ENCODE peak calls at places on chromosomes 6 and 20, in five cellular contexts. One of them, this sample, is unnamed.

GRCh38 chr20:6707231-6707870 is 60.1 kb upstream of the BMP2 start:
- DNase-seq in HepG2: no peak
- DNase-seq in SK-N-SH: no peak
- DNase-seq in K562: no peak
- DNase-seq in GM12878: no peak
- DNase-seq in this sample: no peak

GRCh38 chr6:166469426-166469961 is 86.8 kb upstream of the MPC1 start:
- DNase-seq in HepG2: no peak
- DNase-seq in SK-N-SH: no peak
- DNase-seq in K562: no peak
- DNase-seq in GM12878: no peak
- DNase-seq in this sample: no peak

GRCh38 chr6:135291288-135292116 is 110.4 kb downstream of the MYB start:
- DNase-seq in HepG2: peak; percentile 11
- DNase-seq in SK-N-SH: no peak
- DNase-seq in K562: peak; percentile 46
- DNase-seq in GM12878: no peak
- DNase-seq in this sample: no peak

GRCh38 chr6:130965657-130966056 is 97.4 kb downstream of the EPB41L2 start:
- DNase-seq in HepG2: no peak
- DNase-seq in SK-N-SH: no peak
- DNase-seq in K562: no peak
- DNase-seq in GM12878: no peak
- DNase-seq in this sample: no peak

GRCh38 chr20:57988422-57988821 is 240.0 kb downstream of the ANKRD60 start:
- DNase-seq in HepG2: no peak
- DNase-seq in SK-N-SH: no peak
- DNase-seq in K562: no peak
- DNase-seq in GM12878: no peak
- DNase-seq in this sample: no peak

GRCh38 chr20:37615507-37616425 is 78.1 kb upstream of the CTNNBL1 start:
- DNase-seq in HepG2: peak; percentile 62
- DNase-seq in SK-N-SH: peak; percentile 53
- DNase-seq in K562: peak; percentile 71
- DNase-seq in GM12878: no peak
- DNase-seq in this sample: peak; percentile 19

GRCh38 chr6:36973647-36974046 is 12.3 kb downstream of the MTCH1 start:
- DNase-seq in HepG2: no peak
- DNase-seq in SK-N-SH: no peak
- DNase-seq in K562: no peak
- DNase-seq in GM12878: no peak
- DNase-seq in this sample: no peak

GRCh38 chr6:10418862-10419748 is 4.2 kb upstream of the TFAP2A start:
- DNase-seq in HepG2: no peak
- DNase-seq in SK-N-SH: no peak
- DNase-seq in K562: peak; percentile 69
- DNase-seq in GM12878: no peak
- DNase-seq in this sample: no peak

GRCh38 chr6:107697682-107698081 is 126.4 kb downstream of the SCML4 start:
- DNase-seq in HepG2: no peak
- DNase-seq in SK-N-SH: no peak
- DNase-seq in K562: no peak
- DNase-seq in GM12878: no peak
- DNase-seq in this sample: no peak

GRCh38 chr20:46945465-46945864 is 50.8 kb downstream of the EYA2 start:
- DNase-seq in HepG2: no peak
- DNase-seq in SK-N-SH: no peak
- DNase-seq in K562: no peak
- DNase-seq in GM12878: no peak
- DNase-seq in this sample: no peak

GRCh38 chr6:14095444-14095843 is 22.1 kb upstream of the CD83 start:
- DNase-seq in HepG2: no peak
- DNase-seq in SK-N-SH: no peak
- DNase-seq in K562: no peak
- DNase-seq in GM12878: no peak
- DNase-seq in this sample: no peak

GRCh38 chr6:11650297-11650696 is 112.7 kb downstream of the TMEM170B start:
- DNase-seq in HepG2: no peak
- DNase-seq in SK-N-SH: no peak
- DNase-seq in K562: no peak
- DNase-seq in GM12878: no peak
- DNase-seq in this sample: peak; percentile 90

GRCh38 chr6:52512199-52512598 is 64.7 kb downstream of the TRAM2 start:
- DNase-seq in HepG2: no peak
- DNase-seq in SK-N-SH: no peak
- DNase-seq in K562: peak; percentile 51
- DNase-seq in GM12878: no peak
- DNase-seq in this sample: no peak

GRCh38 chr20:16732506-16733152 is 2.8 kb downstream of the SNRPB2 start:
- DNase-seq in HepG2: no peak
- DNase-seq in SK-N-SH: peak; percentile 15
- DNase-seq in K562: no peak
- DNase-seq in GM12878: no peak
- DNase-seq in this sample: no peak

GRCh38 chr20:57513199-57513598 is 11.7 kb downstream of the CTCFL start:
- DNase-seq in HepG2: no peak
- DNase-seq in SK-N-SH: no peak
- DNase-seq in K562: no peak
- DNase-seq in GM12878: no peak
- DNase-seq in this sample: no peak

GRCh38 chr6:170222498-170223471 is 68.1 kb downstream of the DLL1 start:
- DNase-seq in HepG2: no peak
- DNase-seq in SK-N-SH: peak; percentile 17
- DNase-seq in K562: no peak
- DNase-seq in GM12878: no peak
- DNase-seq in this sample: peak; percentile 43

GRCh38 chr6:12342664-12343063 is 52.5 kb downstream of the EDN1 start:
- DNase-seq in HepG2: peak; percentile 62
- DNase-seq in SK-N-SH: no peak
- DNase-seq in K562: no peak
- DNase-seq in GM12878: no peak
- DNase-seq in this sample: no peak

GRCh38 chr6:17556014-17556413 is 44.1 kb upstream of the FAM8A1 start:
- DNase-seq in HepG2: no peak
- DNase-seq in SK-N-SH: no peak
- DNase-seq in K562: no peak
- DNase-seq in GM12878: no peak
- DNase-seq in this sample: no peak

GRCh38 chr6:46979206-46979605 is 57.5 kb upstream of the ADGRF5 start:
- DNase-seq in HepG2: no peak
- DNase-seq in SK-N-SH: no peak
- DNase-seq in K562: no peak
- DNase-seq in GM12878: no peak
- DNase-seq in this sample: no peak

GRCh38 chr20:8542115-8542486 is 410.0 kb downstream of the PLCB1 start:
- DNase-seq in HepG2: no peak
- DNase-seq in SK-N-SH: no peak
- DNase-seq in K562: no peak
- DNase-seq in GM12878: no peak
- DNase-seq in this sample: no peak

GRCh38 chr6:118869350-118869749 is 24.6 kb upstream of the ASF1A start:
- DNase-seq in HepG2: no peak
- DNase-seq in SK-N-SH: no peak
- DNase-seq in K562: no peak
- DNase-seq in GM12878: no peak
- DNase-seq in this sample: no peak

GRCh38 chr20:43843096-43843964 is 71.3 kb upstream of the TOX2 start:
- DNase-seq in HepG2: no peak
- DNase-seq in SK-N-SH: no peak
- DNase-seq in K562: no peak
- DNase-seq in GM12878: no peak
- DNase-seq in this sample: peak; percentile 20

GRCh38 chr20:63957004-63957689 is 931 bp upstream of the UCKL1 start:
- DNase-seq in HepG2: peak; percentile 85
- DNase-seq in SK-N-SH: peak; percentile 94
- DNase-seq in K562: peak; percentile 79
- DNase-seq in GM12878: no peak
- DNase-seq in this sample: peak; percentile 90

GRCh38 chr6:157632821-157633220 is 190.2 kb upstream of the SNX9 start:
- DNase-seq in HepG2: no peak
- DNase-seq in SK-N-SH: no peak
- DNase-seq in K562: no peak
- DNase-seq in GM12878: no peak
- DNase-seq in this sample: no peak

GRCh38 chr6:28488916-28489365 is 26.7 kb downstream of the GPX6 start:
- DNase-seq in HepG2: peak; percentile 82
- DNase-seq in SK-N-SH: peak; percentile 24
- DNase-seq in K562: peak; percentile 34
- DNase-seq in GM12878: peak; percentile 66
- DNase-seq in this sample: peak; percentile 33

GRCh38 chr6:105178110-105178509 is 1.7 kb downstream of the POPDC3 start:
- DNase-seq in HepG2: no peak
- DNase-seq in SK-N-SH: no peak
- DNase-seq in K562: no peak
- DNase-seq in GM12878: no peak
- DNase-seq in this sample: no peak

GRCh38 chr6:99013661-99014458 is 66.1 kb upstream of the FBXL4 start:
- DNase-seq in HepG2: no peak
- DNase-seq in SK-N-SH: no peak
- DNase-seq in K562: no peak
- DNase-seq in GM12878: no peak
- DNase-seq in this sample: no peak

GRCh38 chr20:32439132-32439829 is 81.2 kb downstream of the ASXL1 start:
- DNase-seq in HepG2: no peak
- DNase-seq in SK-N-SH: no peak
- DNase-seq in K562: no peak
- DNase-seq in GM12878: no peak
- DNase-seq in this sample: no peak

GRCh38 chr20:32440069-32440757 is 82.1 kb downstream of the ASXL1 start:
- DNase-seq in HepG2: no peak
- DNase-seq in SK-N-SH: no peak
- DNase-seq in K562: no peak
- DNase-seq in GM12878: no peak
- DNase-seq in this sample: no peak

GRCh38 chr20:32441638-32442037 is 83.5 kb downstream of the ASXL1 start:
- DNase-seq in HepG2: no peak
- DNase-seq in SK-N-SH: no peak
- DNase-seq in K562: no peak
- DNase-seq in GM12878: no peak
- DNase-seq in this sample: no peak

GRCh38 chr20:32442630-32443029 is 84.5 kb downstream of the ASXL1 start:
- DNase-seq in HepG2: no peak
- DNase-seq in SK-N-SH: no peak
- DNase-seq in K562: no peak
- DNase-seq in GM12878: no peak
- DNase-seq in this sample: no peak

DNA sequence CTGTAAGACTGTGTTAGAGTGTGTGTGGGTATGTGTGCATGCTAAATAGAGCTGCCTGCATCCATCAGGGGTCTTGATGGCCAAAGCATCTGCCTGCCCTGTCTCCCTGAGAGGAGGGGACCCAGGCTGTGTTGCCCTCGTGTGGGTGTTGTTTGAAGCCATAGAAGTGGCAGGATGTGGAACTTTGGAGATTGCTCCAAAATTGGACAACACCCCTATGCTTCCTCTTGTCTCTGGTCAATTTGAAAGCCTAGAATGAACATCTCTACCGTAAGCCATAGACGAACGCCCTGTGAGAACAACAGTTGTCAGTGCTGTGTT is 82.6 kb downstream of the ASXL1 start:
- DNase-seq in HepG2: no peak
- DNase-seq in SK-N-SH: no peak
- DNase-seq in K562: no peak
- DNase-seq in GM12878: no peak
- DNase-seq in this sample: no peak
- H2AFZ ChIP-seq in HepG2: no peak overlapping the region
- H2AFZ ChIP-seq in SK-N-SH: no peak overlapping the region
- H2AFZ ChIP-seq in K562: no peak overlapping the region
- H2AFZ ChIP-seq in GM12878: no peak overlapping the region
- H2AFZ ChIP-seq in this sample: no peak overlapping the region

DNA sequence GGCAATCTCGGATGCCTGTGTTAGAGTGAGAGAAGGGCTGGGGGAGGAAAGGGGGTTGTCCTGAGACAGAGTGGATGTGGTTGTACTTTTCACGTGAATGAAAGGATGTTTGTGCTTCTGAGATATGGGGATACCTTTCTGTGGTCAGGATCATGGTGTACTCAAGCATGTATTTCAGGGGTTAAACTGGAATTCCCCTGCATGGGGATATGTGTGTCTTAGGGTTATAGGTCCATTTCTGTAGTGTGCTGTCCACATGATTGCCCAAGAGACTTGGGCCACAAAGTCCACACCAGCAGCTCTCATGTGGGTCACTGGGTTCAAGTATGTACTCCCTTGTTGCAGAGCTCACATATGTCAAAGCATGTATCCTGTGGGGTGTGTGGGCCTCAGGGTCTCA is 10.5 kb downstream of the SYNGAP1 start:
- DNase-seq in HepG2: no peak
- DNase-seq in SK-N-SH: no peak
- DNase-seq in K562: no peak
- DNase-seq in GM12878: no peak
- DNase-seq in this sample: no peak
- TF ChIP-seq GABPA in HepG2: no peak
- TF ChIP-seq GABPA in SK-N-SH: no peak
- TF ChIP-seq GABPA in K562: no peak
- TF ChIP-seq GABPA in GM12878: no peak
- TF ChIP-seq GABPA in this sample: no peak

GRCh38 chr6:8548979-8549378 is 113.6 kb upstream of the SLC35B3 start:
- DNase-seq in HepG2: no peak
- DNase-seq in SK-N-SH: no peak
- DNase-seq in K562: no peak
- DNase-seq in GM12878: no peak
- DNase-seq in this sample: no peak
- H2AFZ ChIP-seq in HepG2: no peak overlapping the region
- H2AFZ ChIP-seq in SK-N-SH: no peak overlapping the region
- H2AFZ ChIP-seq in K562: no peak overlapping the region
- H2AFZ ChIP-seq in GM12878: no peak overlapping the region
- H2AFZ ChIP-seq in this sample: no peak overlapping the region

GRCh38 chr6:30725713-30726505 is 5.8 kb downstream of the TUBB start:
- DNase-seq in HepG2: no peak
- DNase-seq in SK-N-SH: peak; percentile 41
- DNase-seq in K562: no peak
- DNase-seq in GM12878: no peak
- DNase-seq in this sample: peak; percentile 72
- TF ChIP-seq GABPA in HepG2: no peak
- TF ChIP-seq GABPA in SK-N-SH: no peak
- TF ChIP-seq GABPA in K562: no peak
- TF ChIP-seq GABPA in GM12878: no peak
- TF ChIP-seq GABPA in this sample: no peak

DNA sequence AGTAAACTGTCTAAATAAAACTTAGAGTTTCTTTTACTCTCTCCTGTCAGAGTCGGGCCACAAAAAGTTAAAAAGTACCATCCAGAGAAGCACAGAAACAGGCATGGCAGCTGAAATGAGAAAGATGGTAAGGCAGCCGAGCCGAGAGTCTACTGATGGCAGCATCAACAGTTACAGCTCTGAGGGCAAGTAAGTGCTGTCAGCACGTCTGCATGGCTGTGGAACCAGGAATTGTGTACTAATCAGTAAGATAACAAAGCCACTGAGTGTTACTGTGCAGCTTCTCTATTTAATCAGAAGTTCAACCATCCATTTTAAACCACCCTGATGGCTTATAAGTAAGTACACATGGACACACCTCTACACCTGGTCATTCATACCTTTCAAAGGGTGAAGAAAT is 231.3 kb upstream of the KCNQ5 start:
- DNase-seq in HepG2: no peak
- DNase-seq in SK-N-SH: no peak
- DNase-seq in K562: no peak
- DNase-seq in GM12878: no peak
- DNase-seq in this sample: no peak
- H2AFZ ChIP-seq in HepG2: no peak overlapping the region
- H2AFZ ChIP-seq in SK-N-SH: no peak overlapping the region
- H2AFZ ChIP-seq in K562: no peak overlapping the region
- H2AFZ ChIP-seq in GM12878: no peak overlapping the region
- H2AFZ ChIP-seq in this sample: no peak overlapping the region

GRCh38 chr20:10802201-10802600 is 128.4 kb upstream of the JAG1 start:
- DNase-seq in HepG2: no peak
- DNase-seq in SK-N-SH: no peak
- DNase-seq in K562: no peak
- DNase-seq in GM12878: no peak
- DNase-seq in this sample: no peak
- TF ChIP-seq GABPA in HepG2: no peak
- TF ChIP-seq GABPA in SK-N-SH: no peak
- TF ChIP-seq GABPA in K562: no peak
- TF ChIP-seq GABPA in GM12878: no peak
- TF ChIP-seq GABPA in this sample: no peak